ENCODE peak calls at places on chromosomes 5 and 9, in ten cellular contexts. One of them, this sample, is unnamed.
A peak's percentile ranks its signal among the peaks of the same experiment; 100 is the strongest.

GRCh38 chr5:102368392-102368791 is 72.3 kb upstream of the SLCO4C1 start:
- DNase-seq in PC-3: no peak
- DNase-seq in AG04450: no peak
- DNase-seq in breast epithelium: no peak
- DNase-seq in GM23338: no peak
- DNase-seq in psoas muscle: no peak
- DNase-seq in mammary epithelial cell: no peak
- DNase-seq in colonic mucosa: no peak
- DNase-seq in aorta: no peak
- DNase-seq in left lung: no peak
- DNase-seq in this sample: no peak

GRCh38 chr9:7545766-7546165 is 253.8 kb downstream of the DMAC1 start:
- DNase-seq in breast epithelium: no peak
- DNase-seq in colonic mucosa: no peak
- DNase-seq in GM23338: no peak
- DNase-seq in left lung: no peak
- DNase-seq in aorta: no peak
- DNase-seq in mammary epithelial cell: no peak
- DNase-seq in psoas muscle: no peak
- DNase-seq in PC-3: no peak
- DNase-seq in AG04450: no peak
- DNase-seq in this sample: no peak

GRCh38 chr9:73079326-73079725 is 72.3 kb upstream of the ANXA1 start:
- DNase-seq in colonic mucosa: no peak
- DNase-seq in psoas muscle: no peak
- DNase-seq in GM23338: peak; percentile 49
- DNase-seq in mammary epithelial cell: peak; percentile 77
- DNase-seq in AG04450: no peak
- DNase-seq in PC-3: peak; percentile 67
- DNase-seq in left lung: no peak
- DNase-seq in breast epithelium: no peak
- DNase-seq in aorta: no peak
- DNase-seq in this sample: peak; percentile 63

GRCh38 chr9:20865357-20865756 is 166.1 kb downstream of the HACD4 start:
- DNase-seq in AG04450: no peak
- DNase-seq in breast epithelium: no peak
- DNase-seq in aorta: no peak
- DNase-seq in colonic mucosa: no peak
- DNase-seq in psoas muscle: no peak
- DNase-seq in PC-3: no peak
- DNase-seq in mammary epithelial cell: peak; percentile 24
- DNase-seq in left lung: no peak
- DNase-seq in GM23338: no peak
- DNase-seq in this sample: no peak

GRCh38 chr5:51987679-51988209 is 604.5 kb downstream of the ISL1 start:
- DNase-seq in left lung: no peak
- DNase-seq in aorta: no peak
- DNase-seq in GM23338: no peak
- DNase-seq in PC-3: no peak
- DNase-seq in colonic mucosa: no peak
- DNase-seq in mammary epithelial cell: no peak
- DNase-seq in psoas muscle: no peak
- DNase-seq in AG04450: no peak
- DNase-seq in breast epithelium: no peak
- DNase-seq in this sample: no peak

GRCh38 chr5:56638061-56638621 is 177.2 kb upstream of the MAP3K1 start:
- DNase-seq in mammary epithelial cell: peak; percentile 41
- DNase-seq in left lung: no peak
- DNase-seq in colonic mucosa: no peak
- DNase-seq in aorta: no peak
- DNase-seq in breast epithelium: peak; percentile 71
- DNase-seq in AG04450: no peak
- DNase-seq in psoas muscle: no peak
- DNase-seq in PC-3: no peak
- DNase-seq in GM23338: no peak
- DNase-seq in this sample: peak; percentile 31

GRCh38 chr5:16544607-16545374 is 72.0 kb downstream of the RETREG1 start:
- DNase-seq in left lung: no peak
- DNase-seq in PC-3: no peak
- DNase-seq in colonic mucosa: no peak
- DNase-seq in aorta: no peak
- DNase-seq in AG04450: no peak
- DNase-seq in psoas muscle: no peak
- DNase-seq in mammary epithelial cell: no peak
- DNase-seq in breast epithelium: no peak
- DNase-seq in GM23338: no peak
- DNase-seq in this sample: no peak

GRCh38 chr9:107216331-107216730 is 66.7 kb upstream of the RAD23B start:
- DNase-seq in breast epithelium: no peak
- DNase-seq in mammary epithelial cell: no peak
- DNase-seq in psoas muscle: no peak
- DNase-seq in colonic mucosa: no peak
- DNase-seq in aorta: no peak
- DNase-seq in AG04450: no peak
- DNase-seq in PC-3: no peak
- DNase-seq in GM23338: no peak
- DNase-seq in left lung: no peak
- DNase-seq in this sample: no peak

GRCh38 chr9:16870606-16871357 is at the start of gene BNC2:
- DNase-seq in left lung: peak; percentile 85
- DNase-seq in PC-3: peak; percentile 39
- DNase-seq in GM23338: peak; percentile 89
- DNase-seq in breast epithelium: no peak
- DNase-seq in psoas muscle: peak; percentile 52
- DNase-seq in aorta: peak; percentile 87
- DNase-seq in mammary epithelial cell: no peak
- DNase-seq in colonic mucosa: peak; percentile 31
- DNase-seq in AG04450: no peak
- DNase-seq in this sample: no peak

GRCh38 chr5:134004626-134005414 is at the start of gene VDAC1:
- DNase-seq in psoas muscle: peak; percentile 87
- DNase-seq in aorta: peak; percentile 94
- DNase-seq in GM23338: peak; percentile 86
- DNase-seq in AG04450: peak; percentile 59
- DNase-seq in breast epithelium: peak; percentile 64
- DNase-seq in PC-3: peak; percentile 69
- DNase-seq in colonic mucosa: peak; percentile 72
- DNase-seq in left lung: peak; percentile 94
- DNase-seq in mammary epithelial cell: peak; percentile 86
- DNase-seq in this sample: peak; percentile 44

GRCh38 chr5:179549973-179550510 is 312 bp upstream of the RUFY1 start:
- DNase-seq in aorta: no peak
- DNase-seq in breast epithelium: peak; percentile 54
- DNase-seq in left lung: peak; percentile 87
- DNase-seq in psoas muscle: no peak
- DNase-seq in PC-3: peak; percentile 12
- DNase-seq in GM23338: no peak
- DNase-seq in AG04450: no peak
- DNase-seq in mammary epithelial cell: no peak
- DNase-seq in colonic mucosa: no peak
- DNase-seq in this sample: no peak

GRCh38 chr5:120152472-120152871 is 311.6 kb upstream of the PRR16 start:
- DNase-seq in PC-3: peak; percentile 76
- DNase-seq in breast epithelium: no peak
- DNase-seq in left lung: no peak
- DNase-seq in psoas muscle: no peak
- DNase-seq in GM23338: no peak
- DNase-seq in colonic mucosa: no peak
- DNase-seq in AG04450: peak; percentile 55
- DNase-seq in aorta: no peak
- DNase-seq in mammary epithelial cell: peak; percentile 89
- DNase-seq in this sample: peak; percentile 69

GRCh38 chr5:40746703-40747102 is 9.1 kb downstream of the TTC33 start:
- DNase-seq in aorta: no peak
- DNase-seq in GM23338: no peak
- DNase-seq in left lung: no peak
- DNase-seq in mammary epithelial cell: no peak
- DNase-seq in PC-3: no peak
- DNase-seq in breast epithelium: no peak
- DNase-seq in psoas muscle: no peak
- DNase-seq in AG04450: no peak
- DNase-seq in colonic mucosa: no peak
- DNase-seq in this sample: no peak

GRCh38 chr9:127955294-127956015 is 17.8 kb upstream of the DPM2 start:
- DNase-seq in mammary epithelial cell: peak; percentile 84
- DNase-seq in aorta: no peak
- DNase-seq in left lung: peak; percentile 88
- DNase-seq in GM23338: peak; percentile 96
- DNase-seq in psoas muscle: peak; percentile 80
- DNase-seq in colonic mucosa: peak; percentile 96
- DNase-seq in breast epithelium: peak; percentile 97
- DNase-seq in PC-3: peak; percentile 95
- DNase-seq in AG04450: no peak
- DNase-seq in this sample: peak; percentile 67

GRCh38 chr5:10619649-10620048 is 55.8 kb downstream of the ANKRD33B start:
- DNase-seq in left lung: no peak
- DNase-seq in psoas muscle: no peak
- DNase-seq in PC-3: no peak
- DNase-seq in mammary epithelial cell: no peak
- DNase-seq in aorta: no peak
- DNase-seq in AG04450: no peak
- DNase-seq in breast epithelium: no peak
- DNase-seq in colonic mucosa: no peak
- DNase-seq in GM23338: no peak
- DNase-seq in this sample: no peak

GRCh38 chr9:122941560-122942234 is 877 bp downstream of the RABGAP1 start:
- DNase-seq in mammary epithelial cell: peak; percentile 58
- DNase-seq in PC-3: peak; percentile 12
- DNase-seq in breast epithelium: no peak
- DNase-seq in psoas muscle: no peak
- DNase-seq in GM23338: peak; percentile 37
- DNase-seq in aorta: no peak
- DNase-seq in AG04450: peak; percentile 42
- DNase-seq in left lung: no peak
- DNase-seq in colonic mucosa: peak; percentile 51
- DNase-seq in this sample: no peak

DNA sequence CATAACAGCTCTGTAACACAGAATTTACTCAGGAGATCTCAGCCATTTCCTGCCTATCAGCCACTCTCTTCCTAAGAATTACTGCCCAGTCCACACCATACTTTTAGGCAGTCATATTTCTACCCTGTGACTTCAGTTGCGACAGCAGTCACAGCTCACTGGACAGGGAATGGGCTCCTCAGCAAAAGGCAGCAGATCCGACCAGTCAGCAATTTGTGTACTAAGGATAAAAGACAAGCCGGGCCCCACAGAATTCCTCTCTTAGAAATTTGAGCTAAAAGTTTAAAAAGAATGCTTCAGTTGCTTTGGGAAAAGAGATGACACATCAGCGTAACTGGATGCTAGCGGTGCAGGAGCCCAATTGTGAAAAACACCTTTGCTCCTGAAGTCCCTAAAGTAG is 172.1 kb downstream of the ENC1 start:
- DNase-seq in GM23338: no peak
- DNase-seq in colonic mucosa: no peak
- DNase-seq in mammary epithelial cell: no peak
- DNase-seq in AG04450: no peak
- DNase-seq in left lung: no peak
- DNase-seq in breast epithelium: no peak
- DNase-seq in aorta: no peak
- DNase-seq in PC-3: no peak
- DNase-seq in psoas muscle: no peak
- DNase-seq in this sample: no peak
- H3K27ac ChIP-seq in GM23338: no peak overlapping the region
- H3K27ac ChIP-seq in colonic mucosa: no peak overlapping the region
- H3K27ac ChIP-seq in mammary epithelial cell: no peak overlapping the region
- H3K27ac ChIP-seq in AG04450: no peak overlapping the region
- H3K27ac ChIP-seq in left lung: no peak overlapping the region
- H3K27ac ChIP-seq in breast epithelium: no peak overlapping the region
- H3K27ac ChIP-seq in aorta: no peak overlapping the region
- H3K27ac ChIP-seq in PC-3: no peak overlapping the region
- H3K27ac ChIP-seq in psoas muscle: no peak overlapping the region
- H3K27ac ChIP-seq in this sample: no peak overlapping the region

GRCh38 chr5:118290204-118290603 is 698.1 kb downstream of the DTWD2 start:
- DNase-seq in breast epithelium: no peak
- DNase-seq in aorta: no peak
- DNase-seq in mammary epithelial cell: no peak
- DNase-seq in GM23338: no peak
- DNase-seq in AG04450: no peak
- DNase-seq in left lung: no peak
- DNase-seq in colonic mucosa: no peak
- DNase-seq in psoas muscle: no peak
- DNase-seq in PC-3: no peak
- DNase-seq in this sample: no peak

GRCh38 chr5:118293378-118293777 is 695.0 kb downstream of the DTWD2 start:
- DNase-seq in aorta: no peak
- DNase-seq in colonic mucosa: no peak
- DNase-seq in AG04450: no peak
- DNase-seq in breast epithelium: no peak
- DNase-seq in PC-3: no peak
- DNase-seq in mammary epithelial cell: no peak
- DNase-seq in psoas muscle: no peak
- DNase-seq in GM23338: peak; percentile 6
- DNase-seq in left lung: no peak
- DNase-seq in this sample: no peak

DNA sequence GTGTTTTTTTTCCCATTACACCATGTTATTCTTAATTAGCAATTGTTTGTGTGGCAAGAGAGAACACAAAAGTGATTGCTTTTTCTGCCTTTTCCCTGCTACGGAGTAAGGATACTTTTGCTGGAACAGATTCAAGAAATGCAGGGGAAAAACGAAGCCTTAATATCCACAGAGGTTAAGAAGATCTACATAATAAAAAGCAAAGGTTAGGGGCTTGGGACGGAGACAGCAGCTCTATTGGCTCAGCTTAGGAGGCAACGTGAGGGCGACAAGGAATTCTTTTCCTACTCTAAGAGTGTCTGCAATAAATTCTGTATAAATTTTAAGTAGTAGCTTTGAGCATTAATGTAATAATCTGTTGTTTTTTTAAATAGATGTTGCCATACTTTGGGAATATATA is 693.3 kb downstream of the DTWD2 start:
- DNase-seq in AG04450: no peak
- DNase-seq in aorta: no peak
- DNase-seq in GM23338: peak; percentile 56
- DNase-seq in left lung: no peak
- DNase-seq in breast epithelium: no peak
- DNase-seq in mammary epithelial cell: no peak
- DNase-seq in psoas muscle: no peak
- DNase-seq in PC-3: no peak
- DNase-seq in colonic mucosa: no peak
- DNase-seq in this sample: no peak
- H3K27ac ChIP-seq in AG04450: no peak overlapping the region
- H3K27ac ChIP-seq in aorta: no peak overlapping the region
- H3K27ac ChIP-seq in GM23338: no peak overlapping the region
- H3K27ac ChIP-seq in left lung: no peak overlapping the region
- H3K27ac ChIP-seq in breast epithelium: no peak overlapping the region
- H3K27ac ChIP-seq in mammary epithelial cell: no peak overlapping the region
- H3K27ac ChIP-seq in psoas muscle: no peak overlapping the region
- H3K27ac ChIP-seq in PC-3: no peak overlapping the region
- H3K27ac ChIP-seq in colonic mucosa: no peak overlapping the region
- H3K27ac ChIP-seq in this sample: no peak overlapping the region

GRCh38 chr9:101635473-101635872 is 40.7 kb upstream of the PPP3R2 start:
- DNase-seq in aorta: no peak
- DNase-seq in breast epithelium: no peak
- DNase-seq in left lung: no peak
- DNase-seq in AG04450: no peak
- DNase-seq in GM23338: peak; percentile 18
- DNase-seq in mammary epithelial cell: no peak
- DNase-seq in psoas muscle: no peak
- DNase-seq in PC-3: peak; percentile 9
- DNase-seq in colonic mucosa: no peak
- DNase-seq in this sample: no peak
- H3K27ac ChIP-seq in aorta: no peak overlapping the region
- H3K27ac ChIP-seq in breast epithelium: no peak overlapping the region
- H3K27ac ChIP-seq in left lung: no peak overlapping the region
- H3K27ac ChIP-seq in AG04450: no peak overlapping the region
- H3K27ac ChIP-seq in GM23338: no peak overlapping the region
- H3K27ac ChIP-seq in mammary epithelial cell: no peak overlapping the region
- H3K27ac ChIP-seq in psoas muscle: no peak overlapping the region
- H3K27ac ChIP-seq in PC-3: no peak overlapping the region
- H3K27ac ChIP-seq in colonic mucosa: no peak overlapping the region
- H3K27ac ChIP-seq in this sample: no peak overlapping the region

GRCh38 chr5:177412603-177413233 is 3.4 kb upstream of the F12 start:
- DNase-seq in PC-3: no peak
- DNase-seq in GM23338: no peak
- DNase-seq in colonic mucosa: no peak
- DNase-seq in left lung: no peak
- DNase-seq in aorta: no peak
- DNase-seq in psoas muscle: no peak
- DNase-seq in breast epithelium: no peak
- DNase-seq in AG04450: no peak
- DNase-seq in mammary epithelial cell: no peak
- DNase-seq in this sample: no peak
- H3K27ac ChIP-seq in PC-3: no peak overlapping the region
- H3K27ac ChIP-seq in GM23338: no peak overlapping the region
- H3K27ac ChIP-seq in colonic mucosa: no peak overlapping the region
- H3K27ac ChIP-seq in left lung: no peak overlapping the region
- H3K27ac ChIP-seq in aorta: no peak overlapping the region
- H3K27ac ChIP-seq in psoas muscle: no peak overlapping the region
- H3K27ac ChIP-seq in breast epithelium: no peak overlapping the region
- H3K27ac ChIP-seq in AG04450: no peak overlapping the region
- H3K27ac ChIP-seq in mammary epithelial cell: no peak overlapping the region
- H3K27ac ChIP-seq in this sample: no peak overlapping the region

This sample was measured in epithelial cell of prostate.